ENCODE peak calls at places on chromosome 11, in nine cellular contexts. N is tibial nerve, V is tibial artery, M is mesenchymal stem cell, E is IMR-90, Q is aorta, W is right atrium auricular region, Y is brain microvascular endothelial cell, H is transverse colon. L is an unnamed sample.

GRCh38 chr11:60125962-60126585 is 37.6 kb downstream of the MS4A2 start:
- DNase-seq in N (no peak), H (no peak), V (no peak), E (no peak), W (no peak), M (no peak), Q (no peak), Y (no peak), L (peak; percentile 88)

GRCh38 chr11:12687740-12688139 is 13.5 kb downstream of the TEAD1 start:
- DNase-seq in E (no peak), M (no peak), Y (no peak), W (no peak), N (no peak), H (no peak), Q (no peak), V (no peak), L (no peak)

GRCh38 chr11:95715777-95716241 is 73.8 kb downstream of the FAM76B start:
- DNase-seq in Y (peak; percentile 25), M (no peak), Q (no peak), N (no peak), E (no peak), H (no peak), W (no peak), V (no peak), L (peak; percentile 87)

GRCh38 chr11:21811572-21811971 is 381.3 kb upstream of the ANO5 start:
- DNase-seq in V (no peak), H (no peak), E (no peak), W (no peak), Y (no peak), M (no peak), N (no peak), Q (no peak), L (no peak)

GRCh38 chr11:34065505-34066203 is 14.1 kb downstream of the CAPRIN1 start:
- DNase-seq in W (no peak), V (no peak), N (no peak), Y (no peak), Q (no peak), H (no peak), M (peak; percentile 33), E (peak; percentile 59), L (no peak)

GRCh38 chr11:19970944-19971343 is 189.3 kb downstream of the DBX1 start:
- DNase-seq in Y (no peak), H (no peak), Q (no peak), V (no peak), M (no peak), E (no peak), W (no peak), N (no peak), L (no peak)

GRCh38 chr11:32893091-32893946 is 708 bp downstream of the QSER1 start:
- DNase-seq in V (peak; percentile 72), H (peak; percentile 55), E (peak; percentile 26), Y (peak; percentile 24), W (no peak), M (peak; percentile 69), N (peak; percentile 29), Q (peak; percentile 81), L (no peak)

GRCh38 chr11:68678031-68678441 is 6.3 kb upstream of the GAL start:
- DNase-seq in H (peak; percentile 0), V (no peak), Y (no peak), E (no peak), W (no peak), M (no peak), Q (no peak), N (no peak), L (no peak)

GRCh38 chr11:60336767-60337391 is 9.8 kb downstream of the MS4A6E start:
- DNase-seq in W (no peak), N (no peak), V (no peak), H (no peak), M (no peak), Y (no peak), E (no peak), Q (no peak), L (no peak)

GRCh38 chr11:16013649-16014275 is 342.6 kb downstream of the SOX6 start:
- DNase-seq in E (peak; percentile 43), W (no peak), H (no peak), Q (no peak), V (no peak), M (peak; percentile 62), N (no peak), Y (no peak), L (no peak)

GRCh38 chr11:2681408-2682145 is 18.2 kb downstream of the KCNQ1OT1 start:
- DNase-seq in E (no peak), V (peak; percentile 2), N (no peak), Q (no peak), H (no peak), W (no peak), M (no peak), Y (no peak), L (no peak)

GRCh38 chr11:128802358-128802981 is 64.6 kb downstream of the KCNJ1 start:
- DNase-seq in M (peak; percentile 53), Y (peak; percentile 38), Q (no peak), V (no peak), N (no peak), E (no peak), H (no peak), W (no peak), L (peak; percentile 33)

GRCh38 chr11:19935507-19935906 is 222.9 kb downstream of the NAV2 start:
- DNase-seq in E (peak; percentile 86), M (peak; percentile 56), H (no peak), W (no peak), V (no peak), Q (no peak), N (no peak), Y (peak; percentile 80), L (peak; percentile 17)

DNA sequence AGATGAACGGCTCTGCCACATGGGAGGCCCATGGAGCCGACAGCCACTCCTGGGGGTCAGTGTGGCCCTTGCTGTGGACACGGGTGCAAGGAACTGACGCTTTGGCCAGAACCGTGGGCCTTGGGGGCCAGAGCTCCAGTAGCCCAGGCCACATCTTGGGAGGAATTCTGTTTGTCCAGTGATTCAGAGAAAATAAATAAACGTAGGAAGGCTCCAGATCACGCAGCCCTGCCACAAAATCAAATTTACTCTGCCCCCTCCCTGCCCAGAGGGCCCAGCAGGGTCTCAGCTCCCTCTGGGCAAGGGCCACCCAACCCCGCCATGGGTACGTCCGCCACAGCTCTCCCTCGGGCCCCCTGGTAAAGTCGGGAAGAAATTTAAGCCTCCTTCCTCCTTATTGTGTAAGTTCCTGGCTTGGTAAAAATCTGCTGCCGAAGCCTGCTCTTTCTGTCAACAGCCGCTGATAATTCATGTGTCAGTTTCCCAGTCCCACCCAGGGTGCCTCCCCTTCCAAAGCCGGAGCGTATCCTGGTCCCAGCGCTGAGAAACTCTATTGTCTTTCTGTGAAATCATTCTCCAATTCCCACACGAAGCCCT is 6.9 kb upstream of the MUC5AC start:
- DNase-seq in E (peak; percentile 67), W (peak; percentile 75), H (peak; percentile 11), N (no peak), M (no peak), V (peak; percentile 59), Y (peak; percentile 62), Q (peak; percentile 41), L (peak; percentile 17)
- H3K4me3 ChIP-seq in E (no peak overlapping the region), W (no peak overlapping the region), H (no peak overlapping the region), N (no peak overlapping the region), M (no peak overlapping the region), V (no peak overlapping the region), Y (no peak overlapping the region), Q (no peak overlapping the region), L (no peak overlapping the region)

GRCh38 chr11:434496-434895 is 7.3 kb downstream of the ANO9 start:
- DNase-seq in W (no peak), H (no peak), N (no peak), Y (no peak), V (no peak), M (no peak), Q (no peak), E (no peak), L (no peak)

GRCh38 chr11:431921-432320 is 9.9 kb downstream of the ANO9 start:
- DNase-seq in Y (no peak), N (no peak), Q (no peak), H (no peak), E (no peak), V (no peak), M (no peak), W (no peak), L (no peak)

GRCh38 chr11:433641-434040 is 8.2 kb downstream of the ANO9 start:
- DNase-seq in V (no peak), H (no peak), E (no peak), M (no peak), W (no peak), Y (no peak), Q (no peak), N (no peak), L (no peak)

GRCh38 chr11:433111-433510 is 8.7 kb downstream of the ANO9 start:
- DNase-seq in E (no peak), V (no peak), W (no peak), H (peak; percentile 7), Y (no peak), N (no peak), M (no peak), Q (no peak), L (no peak)

GRCh38 chr11:432501-433100 is 9.2 kb downstream of the ANO9 start:
- DNase-seq in M (no peak), Q (no peak), Y (no peak), E (no peak), V (no peak), N (no peak), W (no peak), H (no peak), L (no peak)
- H3K27me3 ChIP-seq in M (peaks cover 28% of the 10 kb centered on the region), Q (no peaks in the 10 kb centered on the region), Y (no peaks in the 10 kb centered on the region), E (peaks cover 6% of the 10 kb centered on the region), V (no peaks in the 10 kb centered on the region), N (no peaks in the 10 kb centered on the region), W (no peaks in the 10 kb centered on the region), H (no peaks in the 10 kb centered on the region), L (no peaks in the 10 kb centered on the region)

GRCh38 chr11:66126808-66127555 is 56.9 kb downstream of the PACS1 start:
- DNase-seq in H (peak; percentile 42), Y (peak; percentile 73), M (peak; percentile 81), W (peak; percentile 77), Q (no peak), E (peak; percentile 79), N (no peak), V (peak; percentile 60), L (peak; percentile 96)
- H3K4me3 ChIP-seq in H (no peak overlapping the region), Y (no peak overlapping the region), M (peak overlapping the region; percentile 39), W (no peak overlapping the region), Q (no peak overlapping the region), E (no peak overlapping the region), N (no peak overlapping the region), V (no peak overlapping the region), L (no peak overlapping the region)

DNA sequence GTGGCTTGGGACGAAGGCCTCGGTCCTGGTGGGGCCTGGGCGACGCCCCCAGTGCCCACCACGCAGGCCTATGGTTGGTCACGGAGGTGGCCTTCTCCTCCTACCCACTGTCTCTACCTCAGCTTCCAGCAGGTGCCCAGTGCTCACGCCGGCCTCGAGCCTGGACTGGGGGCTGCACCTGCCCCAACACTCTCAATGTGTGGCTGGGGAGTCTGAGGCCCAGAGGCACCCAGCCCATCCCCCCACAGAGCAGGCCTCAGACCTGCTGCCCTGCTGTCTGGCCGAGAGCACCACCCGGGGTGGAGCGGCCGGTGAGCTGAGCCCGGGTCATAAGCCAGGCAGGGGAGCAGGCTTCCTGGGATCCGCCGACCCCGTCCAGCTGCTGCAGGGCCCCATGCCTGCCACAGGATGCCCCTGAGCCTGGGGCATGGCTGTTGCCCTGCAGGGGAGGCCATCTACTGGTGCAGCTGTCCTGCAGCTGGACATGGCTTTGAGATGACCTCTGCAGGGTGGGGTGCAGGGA is 28.5 kb upstream of the MUC5AC start:
- DNase-seq in N (no peak), V (peak; percentile 7), E (no peak), M (no peak), W (no peak), H (no peak), Y (no peak), Q (peak; percentile 41), L (no peak)
- H3K27me3 ChIP-seq in N (no peaks in the 10 kb centered on the region), V (no peaks in the 10 kb centered on the region), E (peaks cover 7% of the 10 kb centered on the region), M (peaks cover 41% of the 10 kb centered on the region), W (no peaks in the 10 kb centered on the region), H (peaks cover 10% of the 10 kb centered on the region), Y (no peaks in the 10 kb centered on the region), Q (no peaks in the 10 kb centered on the region), L (no peaks in the 10 kb centered on the region)